ENCODE peak calls at places on chromosomes 13 and 19, in eight cellular contexts. S is caudate nucleus; Z is heart right ventricle; O is fibroblast of lung; K is thyroid gland; Y is transverse colon; Q is right lobe of liver; C is CD4-positive, CD25-positive, alpha-beta regulatory T cell. T is an unnamed sample.

GRCh38 chr13:79779761-79780160 is 298.8 kb downstream of the NDFIP2 start:
- DNase-seq in C (no peak), S (no peak), Z (no peak), K (peak; percentile 18), Y (peak; percentile 33), O (peak; percentile 52), Q (no peak), T (no peak)

GRCh38 chr13:101382701-101383100 is 33.6 kb downstream of the NALCN start:
- DNase-seq in Q (no peak), Z (no peak), Y (no peak), C (no peak), K (no peak), S (no peak), O (no peak), T (no peak)

GRCh38 chr13:39498471-39499114 is 104.4 kb downstream of the LHFPL6 start:
- DNase-seq in C (no peak), S (no peak), Q (no peak), O (no peak), Y (no peak), K (no peak), Z (no peak), T (no peak)

GRCh38 chr19:16051254-16052025 is 24.9 kb upstream of the TPM4 start:
- DNase-seq in O (peak; percentile 31), K (no peak), S (no peak), Z (no peak), C (peak; percentile 60), Q (no peak), Y (no peak), T (no peak)

GRCh38 chr13:50026788-50027473 is 11.7 kb downstream of the KCNRG start:
- DNase-seq in S (no peak), Z (no peak), Y (no peak), K (no peak), O (no peak), Q (no peak), C (no peak), T (no peak)

GRCh38 chr13:112638919-112639318 is 50.9 kb upstream of the ATP11A start:
- DNase-seq in Z (no peak), Q (peak; percentile 4), S (no peak), O (no peak), C (no peak), Y (no peak), K (no peak), T (no peak)

GRCh38 chr13:75432045-75432444 is 49.9 kb downstream of the TBC1D4 start:
- DNase-seq in K (no peak), C (no peak), Y (no peak), Z (no peak), O (no peak), S (no peak), Q (no peak), T (no peak)

GRCh38 chr19:19021115-19021514 is 12.2 kb downstream of the SUGP2 start:
- DNase-seq in Q (no peak), Y (no peak), K (no peak), C (no peak), Z (no peak), O (peak; percentile 50), S (no peak), T (no peak)

GRCh38 chr19:15885919-15886318 is 12.0 kb downstream of the CYP4F2 start:
- DNase-seq in Q (no peak), O (no peak), K (no peak), Y (no peak), Z (no peak), C (no peak), S (no peak), T (no peak)

GRCh38 chr19:30376272-30376671 is 4.1 kb downstream of the ZNF536 start:
- DNase-seq in S (no peak), C (no peak), O (no peak), K (no peak), Q (peak; percentile 24), Z (no peak), Y (no peak), T (no peak)

GRCh38 chr13:21735621-21736401 is 64.9 kb downstream of the FGF9 start:
- DNase-seq in O (no peak), Z (peak; percentile 21), Y (no peak), C (no peak), S (no peak), Q (no peak), K (no peak), T (no peak)

GRCh38 chr19:28494466-28494865 is 718.5 kb downstream of the UQCRFS1 start:
- DNase-seq in K (no peak), Z (no peak), C (no peak), Y (no peak), O (no peak), Q (no peak), S (no peak), T (no peak)

DNA sequence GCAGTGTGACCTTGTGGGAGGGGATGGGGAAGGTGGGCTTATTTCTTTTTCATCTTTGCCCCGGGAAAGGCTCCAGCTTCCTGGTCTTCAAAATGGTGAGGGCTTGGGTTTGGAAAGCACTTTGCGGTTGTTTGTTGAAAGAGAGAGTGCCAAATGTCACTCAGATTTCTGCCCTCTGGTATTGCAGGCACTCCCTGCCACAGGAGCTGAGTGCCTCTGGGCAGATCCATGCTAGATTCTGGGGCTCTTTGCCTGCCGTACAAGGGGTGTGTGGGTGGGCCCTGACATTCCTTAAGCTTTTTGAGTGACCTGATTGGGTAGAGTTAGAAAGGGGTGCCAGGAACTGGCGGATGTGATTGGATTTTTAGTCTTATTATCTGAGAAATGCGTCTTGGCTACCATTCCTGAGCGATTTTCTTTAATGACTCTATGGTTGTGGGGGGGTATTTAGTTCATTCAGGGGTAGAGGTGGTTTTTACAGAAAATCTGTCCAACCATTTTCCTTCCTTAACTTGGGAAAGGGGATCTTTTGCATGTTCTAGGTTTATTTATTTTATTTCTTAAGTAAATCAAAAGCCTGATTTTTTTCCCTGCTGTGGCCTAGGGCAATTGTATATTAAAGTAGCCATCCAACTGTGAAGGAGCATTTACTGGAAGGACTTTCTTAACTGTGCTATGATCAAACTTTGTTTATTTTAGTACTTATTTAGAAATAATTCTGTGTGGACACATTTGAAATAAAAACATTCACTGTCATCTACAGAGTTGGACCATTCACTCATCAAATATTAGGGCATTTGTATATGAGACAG is 3.2 kb downstream of the ARHGAP35 start:
- DNase-seq in Z (no peak), O (peak; percentile 57), K (peak; percentile 89), C (no peak), Q (peak; percentile 69), Y (no peak), S (no peak), T (no peak)
- H3K27ac ChIP-seq in Z (no peak overlapping the region), O (peak overlapping the region; percentile 2), K (peak overlapping the region; percentile 44), C (no peak overlapping the region), Q (peak overlapping the region; percentile 95), Y (peak overlapping the region; percentile 96), S (peak overlapping the region; percentile 40), T (peak overlapping the region; percentile 46)

GRCh38 chr13:46527237-46527636 is 25.7 kb upstream of the LRCH1 start:
- DNase-seq in O (no peak), S (no peak), Y (no peak), Q (no peak), Z (no peak), K (no peak), C (no peak), T (no peak)

GRCh38 chr13:46530084-46530935 is 22.7 kb upstream of the LRCH1 start:
- DNase-seq in O (peak; percentile 58), S (no peak), K (no peak), Z (no peak), Q (no peak), Y (no peak), C (no peak), T (no peak)

GRCh38 chr13:46523972-46524737 is 28.8 kb upstream of the LRCH1 start:
- DNase-seq in Z (no peak), Q (no peak), O (peak; percentile 62), Y (no peak), S (peak; percentile 9), K (no peak), C (no peak), T (no peak)

GRCh38 chr13:46529509-46529908 is 23.5 kb upstream of the LRCH1 start:
- DNase-seq in S (no peak), Z (no peak), Q (no peak), Y (no peak), K (no peak), O (no peak), C (no peak), T (no peak)

DNA sequence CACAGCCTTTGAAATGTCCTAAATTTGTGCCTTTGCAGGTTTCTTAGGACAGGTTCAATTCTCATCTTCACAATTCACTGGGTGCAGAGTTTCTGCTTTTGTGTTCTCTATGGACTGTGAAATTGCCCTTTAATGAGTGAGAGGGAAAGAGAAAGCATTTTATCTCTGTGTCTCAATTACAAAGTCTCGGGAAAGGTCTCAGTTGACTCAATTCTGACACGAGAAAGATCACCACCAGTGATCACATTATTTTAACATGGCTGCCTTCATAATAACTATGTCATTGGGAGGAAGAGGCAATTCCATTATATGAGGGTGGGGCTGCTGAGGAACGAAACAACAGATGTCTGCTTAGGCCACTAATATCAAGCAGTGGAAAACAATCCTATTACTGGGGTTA is 26.2 kb upstream of the LRCH1 start:
- DNase-seq in Q (no peak), Y (no peak), S (no peak), C (no peak), K (no peak), O (no peak), Z (no peak), T (no peak)
- H3K27ac ChIP-seq in Q (no peak overlapping the region), Y (no peak overlapping the region), S (no peak overlapping the region), C (no peak overlapping the region), K (no peak overlapping the region), O (no peak overlapping the region), Z (no peak overlapping the region), T (no peak overlapping the region)

DNA sequence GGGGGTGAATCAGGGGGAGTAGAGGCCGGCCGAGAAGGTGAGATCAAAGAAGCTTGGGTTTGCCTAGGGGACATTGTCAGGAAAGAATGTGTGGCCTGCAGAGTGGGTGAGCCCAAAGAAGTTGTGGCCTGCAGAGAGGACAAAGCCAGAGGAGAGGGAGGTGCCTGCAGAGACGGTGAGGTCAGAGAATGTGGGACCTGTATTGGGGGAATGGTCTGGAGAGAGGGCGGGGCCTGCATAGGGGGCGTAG is 3.0 kb downstream of the PRR36 start:
- DNase-seq in C (no peak), K (no peak), O (no peak), S (no peak), Y (no peak), Z (no peak), Q (no peak), T (no peak)
- H3K27ac ChIP-seq in C (no peak overlapping the region), K (no peak overlapping the region), O (no peak overlapping the region), S (no peak overlapping the region), Y (peak overlapping the region; percentile 57), Z (no peak overlapping the region), Q (no peak overlapping the region), T (peak overlapping the region; percentile 85)

GRCh38 chr13:99435116-99435515 is 66.2 kb upstream of the TM9SF2 start:
- DNase-seq in C (no peak), S (no peak), Z (no peak), Q (no peak), K (no peak), Y (no peak), O (no peak), T (no peak)

GRCh38 chr13:99433543-99434075 is 67.7 kb upstream of the TM9SF2 start:
- DNase-seq in C (no peak), Y (no peak), K (no peak), O (no peak), S (no peak), Q (no peak), Z (no peak), T (no peak)

GRCh38 chr13:99432637-99433542 is 68.4 kb upstream of the TM9SF2 start:
- DNase-seq in S (peak; percentile 6), Q (peak; percentile 60), C (peak; percentile 45), K (peak; percentile 34), Z (peak; percentile 55), Y (peak; percentile 62), O (peak; percentile 36), T (peak; percentile 38)

GRCh38 chr13:99436013-99436412 is 65.3 kb upstream of the TM9SF2 start:
- DNase-seq in O (no peak), Q (no peak), S (no peak), C (no peak), Z (no peak), Y (no peak), K (no peak), T (no peak)

GRCh38 chr13:99434258-99434788 is 66.9 kb upstream of the TM9SF2 start:
- DNase-seq in Z (no peak), S (no peak), Q (no peak), Y (peak; percentile 44), C (peak; percentile 82), O (no peak), K (no peak), T (no peak)
- H3K27ac ChIP-seq in Z (no peak overlapping the region), S (no peak overlapping the region), Q (no peak overlapping the region), Y (no peak overlapping the region), C (peak overlapping the region; percentile 84), O (no peak overlapping the region), K (no peak overlapping the region), T (no peak overlapping the region)